ENCODE peak calls at places on chromosomes 3 and 15, in four cellular contexts. R is PC-3, J is mammary epithelial cell, G is brain microvascular endothelial cell. Q is an unnamed sample.
A peak's percentile ranks its signal among the peaks of the same experiment; 100 is the strongest.

GRCh38 chr3:37129871-37130270 is 44.5 kb downstream of the LRRFIP2 start:
- DNase-seq in R (peak; percentile 57), J (peak; percentile 77), G (no peak), Q (peak; percentile 85)

GRCh38 chr15:36291501-36291900 is 287.9 kb upstream of the CDIN1 start:
- DNase-seq in R (peak; percentile 53), J (no peak), G (no peak), Q (no peak)

GRCh38 chr3:82875401-82875800 is 1114.0 kb upstream of the GBE1 start:
- DNase-seq in R (no peak), J (no peak), G (peak; percentile 44), Q (no peak)

GRCh38 chr15:67024322-67024997 is 40.9 kb upstream of the SMAD3 start:
- DNase-seq in R (peak; percentile 90), J (peak; percentile 93), G (peak; percentile 95), Q (peak; percentile 95)

GRCh38 chr3:177610677-177611654 is 413.7 kb upstream of the TBL1XR1 start:
- DNase-seq in R (peak; percentile 58), J (no peak), G (no peak), Q (no peak)

GRCh38 chr3:121482651-121483050 is 63.1 kb downstream of the POLQ start:
- DNase-seq in R (peak; percentile 82), J (peak; percentile 64), G (peak; percentile 12), Q (peak; percentile 79)

GRCh38 chr15:78321041-78321570 is 19.0 kb upstream of the CRABP1 start:
- DNase-seq in R (no peak), J (no peak), G (no peak), Q (no peak)

GRCh38 chr3:47250309-47251060 is 32.1 kb downstream of the KIF9 start:
- DNase-seq in R (peak; percentile 61), J (peak; percentile 20), G (peak; percentile 25), Q (peak; percentile 16)

GRCh38 chr15:74994685-74995084 is 678 bp upstream of the SCAMP5 start:
- DNase-seq in R (no peak), J (no peak), G (no peak), Q (no peak)

GRCh38 chr3:56453027-56453426 is 15.2 kb downstream of the ERC2 start:
- DNase-seq in R (no peak), J (no peak), G (no peak), Q (no peak)

GRCh38 chr15:82146990-82147461 is 101.2 kb upstream of the MEX3B start:
- DNase-seq in R (peak; percentile 74), J (peak; percentile 80), G (peak; percentile 90), Q (peak; percentile 85)

GRCh38 chr15:74423443-74424257 is 10.1 kb downstream of the SEMA7A start:
- DNase-seq in R (peak; percentile 60), J (peak; percentile 89), G (no peak), Q (no peak)

GRCh38 chr3:121477589-121477988 is 68.2 kb downstream of the POLQ start:
- DNase-seq in R (no peak), J (no peak), G (peak; percentile 89), Q (peak; percentile 71)

GRCh38 chr3:101311676-101312075 is 8.7 kb downstream of the IMPG2 start:
- DNase-seq in R (no peak), J (no peak), G (no peak), Q (no peak)

GRCh38 chr3:61560452-61561373 is 658 bp upstream of the PTPRG start:
- DNase-seq in R (no peak), J (peak; percentile 78), G (peak; percentile 74), Q (peak; percentile 78)

GRCh38 chr3:182796310-182796709 is 3.0 kb downstream of the ATP11B start:
- DNase-seq in R (no peak), J (no peak), G (no peak), Q (no peak)

GRCh38 chr3:196528639-196529233 is 13.6 kb upstream of the SMCO1 start:
- DNase-seq in R (peak; percentile 73), J (peak; percentile 57), G (peak; percentile 50), Q (peak; percentile 80)

GRCh38 chr3:55795296-55795695 is 308.2 kb upstream of the WNT5A start:
- DNase-seq in R (peak; percentile 84), J (no peak), G (no peak), Q (no peak)

GRCh38 chr3:149421764-149422163 is 44.3 kb upstream of the TM4SF1 start:
- DNase-seq in R (no peak), J (no peak), G (no peak), Q (no peak)

GRCh38 chr15:31383150-31383549 is 56.5 kb downstream of the KLF13 start:
- DNase-seq in R (no peak), J (no peak), G (no peak), Q (no peak)

GRCh38 chr15:57580866-57581265 is 10.8 kb upstream of the MYZAP start:
- DNase-seq in R (no peak), J (no peak), G (no peak), Q (no peak)

GRCh38 chr15:69725957-69726356 is 273.3 kb downstream of the RPLP1 start:
- DNase-seq in R (no peak), J (no peak), G (no peak), Q (no peak)

GRCh38 chr3:171054231-171054630 is 27.7 kb upstream of the SLC2A2 start:
- DNase-seq in R (no peak), J (no peak), G (no peak), Q (no peak)

GRCh38 chr3:58697552-58697951 is 31.0 kb upstream of the FAM3D start:
- DNase-seq in R (no peak), J (no peak), G (no peak), Q (no peak)

GRCh38 chr3:62665627-62666433 is 209.4 kb downstream of the CADPS start:
- DNase-seq in R (peak; percentile 71), J (peak; percentile 50), G (peak; percentile 73), Q (peak; percentile 43)

GRCh38 chr3:164194842-164195241 is 883.5 kb downstream of the SI start:
- DNase-seq in R (peak; percentile 4), J (no peak), G (no peak), Q (no peak)

GRCh38 chr15:73233623-73234022 is 135.1 kb downstream of the HCN4 start:
- DNase-seq in R (no peak), J (no peak), G (no peak), Q (no peak)

GRCh38 chr15:37984368-37984767 is 49.9 kb downstream of the TMCO5A start:
- DNase-seq in R (no peak), J (peak; percentile 70), G (no peak), Q (no peak)

GRCh38 chr3:13548696-13549512 is at the start of gene FBLN2:
- DNase-seq in R (no peak), J (no peak), G (no peak), Q (peak; percentile 51)

GRCh38 chr3:29852767-29853166 is 571.9 kb downstream of the RBMS3 start:
- DNase-seq in R (no peak), J (no peak), G (no peak), Q (no peak)

GRCh38 chr3:29853841-29854397 is 573.0 kb downstream of the RBMS3 start:
- DNase-seq in R (no peak), J (no peak), G (no peak), Q (no peak)

DNA sequence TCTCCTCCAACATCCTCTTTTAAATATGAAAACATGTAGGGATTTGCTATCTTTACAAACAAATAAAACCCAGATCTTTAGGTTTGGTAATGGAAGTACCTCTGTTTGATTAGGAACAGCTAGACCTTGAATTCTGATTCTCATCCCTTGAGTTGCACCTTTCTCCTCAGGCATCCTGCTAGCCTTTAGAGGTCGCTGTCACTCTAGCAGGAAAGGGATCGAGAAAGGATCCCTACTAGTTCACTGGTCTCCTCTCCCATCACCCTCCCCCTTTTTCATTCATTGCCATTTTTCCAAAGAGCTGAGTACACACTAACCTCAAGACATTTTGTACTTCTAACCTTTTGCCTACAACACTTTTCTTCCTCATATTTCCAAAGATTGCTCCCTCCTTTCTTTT is 569.8 kb downstream of the RBMS3 start:
- DNase-seq in R (peak; percentile 46), J (no peak), G (no peak), Q (no peak)
- TF ChIP-seq CTCF in R (peak; percentile 58), J (no peak), G (peak; percentile 37), Q (no peak)

GRCh38 chr3:66048051-66048395 is 9.3 kb upstream of the MAGI1 start:
- DNase-seq in R (no peak), J (no peak), G (no peak), Q (no peak)
- H3K4me3 ChIP-seq in R (no peak overlapping the region), J (no peak overlapping the region), G (no peak overlapping the region), Q (no peak overlapping the region)

DNA sequence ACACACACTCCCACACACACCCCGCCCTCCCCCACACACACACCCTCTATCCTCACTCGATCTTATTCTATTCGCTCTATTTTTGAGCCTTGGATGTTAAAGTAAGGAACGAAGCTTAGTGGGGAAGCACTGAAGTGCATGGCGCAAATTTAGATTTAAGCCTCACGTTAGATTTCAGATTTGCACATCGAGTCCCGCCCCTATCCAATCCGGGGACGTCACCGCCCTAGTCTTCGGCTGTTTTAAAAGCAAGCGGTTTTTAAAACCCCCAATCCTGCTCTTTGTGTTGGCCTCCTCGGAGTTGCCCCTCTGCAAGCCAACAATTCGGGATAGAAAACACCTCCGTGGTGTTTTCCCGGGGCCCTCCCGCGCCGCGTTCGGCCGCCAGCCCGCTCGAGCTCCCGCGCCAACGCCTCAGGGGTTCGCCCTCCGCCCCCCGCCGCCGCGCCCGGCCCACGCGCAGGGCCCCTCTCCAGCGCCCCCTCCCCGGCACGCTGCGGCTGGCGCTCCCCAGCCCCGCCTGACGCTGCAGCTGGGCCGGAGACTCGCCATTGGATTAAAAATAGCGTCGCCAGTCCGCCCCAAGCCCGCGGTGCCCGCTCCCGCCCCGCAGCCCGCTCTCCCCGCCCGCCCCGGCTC is at the start of gene USP13:
- DNase-seq in R (peak; percentile 75), J (peak; percentile 61), G (peak; percentile 73), Q (peak; percentile 77)
- TF ChIP-seq CTCF in R (no peak), J (no peak), G (peak; percentile 5), Q (no peak)

DNA sequence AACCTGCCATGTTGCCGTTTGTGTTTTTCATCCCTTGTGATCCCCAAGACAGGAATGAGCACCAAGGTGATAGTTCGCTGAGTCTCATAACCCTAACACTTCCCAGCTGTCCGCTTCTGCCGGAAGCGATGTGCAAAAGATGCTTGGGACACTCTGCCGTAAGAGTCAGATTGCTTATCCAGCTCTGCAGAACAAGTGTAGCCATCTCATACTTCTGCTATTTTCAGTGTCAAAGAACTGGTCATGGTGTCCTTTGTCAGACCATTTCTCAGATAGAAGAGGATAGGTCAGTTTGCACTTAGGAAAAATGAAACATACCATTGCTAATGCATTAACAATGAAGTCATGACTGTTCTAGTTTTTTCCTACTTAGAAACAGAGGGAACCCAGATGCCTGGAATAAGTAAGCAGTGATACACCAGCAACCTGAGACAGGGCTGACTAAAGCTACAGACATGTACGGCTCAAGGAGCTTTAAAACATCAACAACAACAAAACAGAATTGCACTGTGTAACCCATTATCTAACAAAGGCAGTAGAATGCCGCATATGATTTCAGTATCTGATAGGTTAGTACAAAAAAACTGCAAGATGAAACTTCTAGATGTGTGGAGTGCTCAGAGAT is 134.0 kb upstream of the IL12A start:
- DNase-seq in R (peak; percentile 91), J (peak; percentile 86), G (peak; percentile 93), Q (peak; percentile 93)
- H3K4me3 ChIP-seq in R (no peak overlapping the region), J (no peak overlapping the region), G (peak overlapping the region; percentile 18), Q (peak overlapping the region; percentile 42)

GRCh38 chr3:535566-536416 is 339.2 kb downstream of the CHL1 start:
- DNase-seq in R (no peak), J (peak; percentile 54), G (peak; percentile 6), Q (no peak)
- TF ChIP-seq CTCF in R (no peak), J (peak; percentile 6), G (no peak), Q (no peak)

GRCh38 chr15:39782441-39783138 is at the start of gene FSIP1:
- DNase-seq in R (peak; percentile 97), J (peak; percentile 96), G (peak; percentile 97), Q (peak; percentile 96)

GRCh38 chr15:39783244-39783820 is 691 bp upstream of the FSIP1 start:
- DNase-seq in R (no peak), J (no peak), G (no peak), Q (no peak)

GRCh38 chr15:39784125-39784524 is 1.5 kb upstream of the FSIP1 start:
- DNase-seq in R (peak; percentile 69), J (no peak), G (peak; percentile 28), Q (no peak)

GRCh38 chr15:39781967-39782292 is 711 bp downstream of the FSIP1 start:
- DNase-seq in R (no peak), J (no peak), G (no peak), Q (no peak)

GRCh38 chr15:39781147-39781966 is 1.3 kb downstream of the FSIP1 start:
- DNase-seq in R (no peak), J (no peak), G (no peak), Q (no peak)
- H3K4me3 ChIP-seq in R (peak overlapping the region; percentile 97), J (peak overlapping the region; percentile 93), G (no peak overlapping the region), Q (no peak overlapping the region)

Q was measured in foreskin fibroblast.